ENCODE peak calls at places on chromosomes 7 and 10, in four cellular contexts. One of them, this sample, is unnamed.

GRCh38 chr7:150631866-150632864 is at the start of gene GIMAP6:
- DNase-seq in HepG2: no peak
- DNase-seq in SK-N-SH: no peak
- DNase-seq in GM12878: peak
- DNase-seq in this sample: no peak

GRCh38 chr7:87058739-87059524 is 522 bp downstream of the ELAPOR2 start:
- DNase-seq in HepG2: no peak
- DNase-seq in SK-N-SH: peak
- DNase-seq in GM12878: no peak
- DNase-seq in this sample: peak

GRCh38 chr7:101863598-101863997 is 46.2 kb downstream of the CUX1 start:
- DNase-seq in HepG2: no peak
- DNase-seq in SK-N-SH: no peak
- DNase-seq in GM12878: no peak
- DNase-seq in this sample: no peak

GRCh38 chr7:98613601-98614425 is 3.3 kb upstream of the NPTX2 start:
- DNase-seq in HepG2: no peak
- DNase-seq in SK-N-SH: no peak
- DNase-seq in GM12878: no peak
- DNase-seq in this sample: no peak

GRCh38 chr10:34049887-34050286 is 715.4 kb upstream of the NRP1 start:
- DNase-seq in HepG2: no peak
- DNase-seq in SK-N-SH: no peak
- DNase-seq in GM12878: no peak
- DNase-seq in this sample: no peak

GRCh38 chr10:87608756-87609155 is 50.9 kb upstream of the PAPSS2 start:
- DNase-seq in HepG2: no peak
- DNase-seq in SK-N-SH: peak
- DNase-seq in GM12878: no peak
- DNase-seq in this sample: no peak

GRCh38 chr7:67392596-67393438 is 396.2 kb downstream of the TYW1 start:
- DNase-seq in HepG2: no peak
- DNase-seq in SK-N-SH: no peak
- DNase-seq in GM12878: no peak
- DNase-seq in this sample: no peak

GRCh38 chr10:18419945-18420344 is 231.4 kb downstream of the NSUN6 start:
- DNase-seq in HepG2: no peak
- DNase-seq in SK-N-SH: no peak
- DNase-seq in GM12878: no peak
- DNase-seq in this sample: no peak

GRCh38 chr10:69629897-69630650 is at the start of gene FAM241B:
- DNase-seq in HepG2: no peak
- DNase-seq in SK-N-SH: peak
- DNase-seq in GM12878: no peak
- DNase-seq in this sample: peak

GRCh38 chr7:115014794-115015193 is 92.9 kb downstream of the MDFIC start:
- DNase-seq in HepG2: no peak
- DNase-seq in SK-N-SH: no peak
- DNase-seq in GM12878: no peak
- DNase-seq in this sample: no peak

GRCh38 chr7:141495057-141495456 is 56.2 kb upstream of the AGK start:
- DNase-seq in HepG2: no peak
- DNase-seq in SK-N-SH: no peak
- DNase-seq in GM12878: no peak
- DNase-seq in this sample: no peak

DNA sequence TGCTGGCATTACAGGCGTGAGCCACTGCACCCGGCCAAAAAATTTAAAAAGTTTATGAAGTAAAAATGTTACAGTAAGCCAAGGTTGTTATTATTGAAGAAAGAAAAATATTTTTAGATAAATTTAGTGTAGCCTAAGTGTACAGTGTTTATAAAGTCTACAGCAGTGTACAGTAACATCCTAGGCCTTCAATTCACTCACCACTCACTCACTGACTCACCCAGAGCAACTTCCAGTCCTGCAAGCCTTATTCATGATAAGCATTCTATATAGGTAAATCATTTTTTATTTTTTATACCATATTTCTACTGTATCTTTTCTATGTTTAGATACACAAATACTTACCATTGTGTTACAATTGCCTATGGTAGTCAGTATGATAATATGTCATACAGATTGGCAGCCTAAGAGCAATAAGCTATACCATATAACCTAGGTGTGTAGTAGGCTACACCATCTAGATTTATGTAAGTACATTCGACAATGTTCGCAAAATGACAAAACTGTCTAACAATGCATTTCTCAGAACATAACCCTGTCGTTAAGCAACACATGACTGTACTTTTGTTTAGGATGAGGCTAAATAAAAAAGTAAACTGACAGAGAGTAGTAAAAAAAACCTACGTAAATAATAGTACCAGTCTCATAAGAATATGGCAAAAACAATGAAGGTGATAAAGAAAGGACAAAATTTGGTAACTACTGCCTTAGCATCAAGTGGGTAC is 77.8 kb upstream of the FAM133B start:
- DNase-seq in HepG2: no peak
- DNase-seq in SK-N-SH: no peak
- DNase-seq in GM12878: no peak
- DNase-seq in this sample: no peak
- TF ChIP-seq ZBTB33 in HepG2: no peak
- TF ChIP-seq ZBTB33 in SK-N-SH: no peak
- TF ChIP-seq ZBTB33 in GM12878: no peak
- TF ChIP-seq ZBTB33 in this sample: no peak

GRCh38 chr10:61096056-61096455 is 152.1 kb upstream of the RHOBTB1 start:
- DNase-seq in HepG2: no peak
- DNase-seq in SK-N-SH: no peak
- DNase-seq in GM12878: no peak
- DNase-seq in this sample: no peak
- TF ChIP-seq NFIC in HepG2: no peak
- TF ChIP-seq NFIC in SK-N-SH: no peak
- TF ChIP-seq NFIC in GM12878: no peak
- TF ChIP-seq NFIC in this sample: no peak

GRCh38 chr7:33901847-33902246 is 3.5 kb upstream of the BMPER start:
- DNase-seq in HepG2: no peak
- DNase-seq in SK-N-SH: no peak
- DNase-seq in GM12878: no peak
- DNase-seq in this sample: no peak

GRCh38 chr7:33904680-33905388 is 505 bp upstream of the BMPER start:
- DNase-seq in HepG2: peak
- DNase-seq in SK-N-SH: peak
- DNase-seq in GM12878: no peak
- DNase-seq in this sample: no peak

GRCh38 chr7:33900501-33900900 is 4.8 kb upstream of the BMPER start:
- DNase-seq in HepG2: no peak
- DNase-seq in SK-N-SH: no peak
- DNase-seq in GM12878: no peak
- DNase-seq in this sample: no peak

GRCh38 chr7:33903770-33904679 is 1.3 kb upstream of the BMPER start:
- DNase-seq in HepG2: peak
- DNase-seq in SK-N-SH: peak
- DNase-seq in GM12878: no peak
- DNase-seq in this sample: no peak

DNA sequence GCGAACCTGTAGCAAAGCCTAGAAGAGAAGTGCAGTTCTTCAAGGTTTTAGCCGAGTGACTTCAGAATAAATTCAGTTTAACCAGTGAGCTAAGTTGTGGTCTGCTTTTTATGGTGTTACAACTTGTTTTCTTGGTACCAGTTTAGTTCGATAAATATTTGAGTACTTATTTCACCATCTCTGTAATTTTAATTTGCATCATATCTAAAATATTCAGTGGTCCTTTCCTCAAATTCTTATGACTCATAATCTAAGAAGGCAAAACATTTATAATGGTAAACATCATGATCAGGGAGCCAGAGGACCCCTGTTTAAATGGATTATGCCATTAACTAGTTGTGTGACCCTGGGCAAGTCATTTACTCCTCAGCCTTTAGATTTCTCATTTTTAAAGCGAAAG is 4.1 kb upstream of the BMPER start:
- DNase-seq in HepG2: no peak
- DNase-seq in SK-N-SH: no peak
- DNase-seq in GM12878: no peak
- DNase-seq in this sample: no peak
- TF ChIP-seq ZBTB33 in HepG2: no peak
- TF ChIP-seq ZBTB33 in SK-N-SH: no peak
- TF ChIP-seq ZBTB33 in GM12878: no peak
- TF ChIP-seq ZBTB33 in this sample: no peak

GRCh38 chr10:114648368-114648767 is 9.7 kb downstream of the ABLIM1 start:
- DNase-seq in HepG2: peak
- DNase-seq in SK-N-SH: no peak
- DNase-seq in GM12878: no peak
- DNase-seq in this sample: no peak
- TF ChIP-seq NFIC in HepG2: no peak
- TF ChIP-seq NFIC in SK-N-SH: peak
- TF ChIP-seq NFIC in GM12878: no peak
- TF ChIP-seq NFIC in this sample: peak